ENCODE peak calls at places on chromosome X, in four cellular contexts. S, Y, J and C are unnamed samples.
A peak's percentile ranks its signal among the peaks of the same experiment; 100 is the strongest.

GRCh38 chrX:136910565-136911040 is 30.1 kb upstream of the RBMX start:
- DNase-seq in S (peak; percentile 2), Y (no peak), J (no peak), C (no peak)

GRCh38 chrX:20421275-20421674 is 154.6 kb upstream of the RPS6KA3 start:
- DNase-seq in S (no peak), Y (no peak), J (no peak), C (no peak)

GRCh38 chrX:111319451-111319850 is 49.2 kb upstream of the CAPN6 start:
- DNase-seq in S (no peak), Y (no peak), J (no peak), C (no peak)

GRCh38 chrX:46642145-46642544 is 68.6 kb downstream of the CHST7 start:
- DNase-seq in S (peak; percentile 34), Y (no peak), J (peak; percentile 12), C (no peak)

GRCh38 chrX:19513383-19513782 is 1.9 kb downstream of the MAP3K15 start:
- DNase-seq in S (peak; percentile 11), Y (no peak), J (peak; percentile 40), C (no peak)

GRCh38 chrX:153766871-153767673 is 3.0 kb downstream of the PLXNB3 start:
- DNase-seq in S (no peak), Y (no peak), J (no peak), C (no peak)

GRCh38 chrX:20263474-20263873 is 3.2 kb downstream of the RPS6KA3 start:
- DNase-seq in S (peak; percentile 70), Y (no peak), J (no peak), C (no peak)

GRCh38 chrX:14702145-14702544 is 170.7 kb downstream of the FANCB start:
- DNase-seq in S (no peak), Y (no peak), J (no peak), C (no peak)

GRCh38 chrX:31921236-31921635 is 849.4 kb upstream of the FTHL17 start:
- DNase-seq in S (no peak), Y (no peak), J (no peak), C (no peak)

GRCh38 chrX:143437439-143437838 is 79.8 kb downstream of the SPANXN3 start:
- DNase-seq in S (peak; percentile 60), Y (no peak), J (peak; percentile 45), C (no peak)

GRCh38 chrX:79556750-79557149 is 189.6 kb upstream of the ITM2A start:
- DNase-seq in S (no peak), Y (no peak), J (no peak), C (no peak)

DNA sequence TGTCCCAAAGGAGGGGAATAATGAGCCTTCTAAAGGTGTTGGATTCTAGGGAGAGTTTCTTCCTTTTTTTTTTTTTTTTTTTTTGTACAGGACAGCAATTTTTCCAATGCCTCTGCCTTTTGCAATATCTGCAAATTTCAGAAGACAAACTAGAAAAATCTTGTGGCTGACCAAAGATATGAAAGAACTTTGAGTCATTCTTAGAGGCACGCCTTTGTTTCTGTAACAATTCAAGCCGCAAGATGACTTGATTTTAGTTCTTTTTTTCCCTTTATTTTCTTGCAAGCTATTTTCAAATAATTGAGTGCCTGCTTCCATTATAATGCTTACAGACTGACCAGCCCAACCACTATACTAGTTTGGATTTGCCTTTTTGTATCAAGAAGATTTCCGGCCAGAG is 47.6 kb upstream of the UXT start:
- DNase-seq in S (no peak), Y (no peak), J (no peak), C (no peak)
- H3K4me3 ChIP-seq in S (no peak overlapping the region), Y (no peak overlapping the region), J (no peak overlapping the region), C (no peak overlapping the region)

GRCh38 chrX:133986008-133986683 is 752 bp upstream of the GPC3 start:
- DNase-seq in S (no peak), Y (no peak), J (no peak), C (no peak)
- H3K4me3 ChIP-seq in S (no peak overlapping the region), Y (peak overlapping the region; percentile 30), J (peak overlapping the region; percentile 66), C (peak overlapping the region; percentile 49)

GRCh38 chrX:72573158-72573511 is 492 bp upstream of the HDAC8 start:
- DNase-seq in S (no peak), Y (no peak), J (no peak), C (no peak)
- H3K4me3 ChIP-seq in S (peak overlapping the region; percentile 74), Y (peak overlapping the region; percentile 34), J (peak overlapping the region; percentile 86), C (peak overlapping the region; percentile 86)

DNA sequence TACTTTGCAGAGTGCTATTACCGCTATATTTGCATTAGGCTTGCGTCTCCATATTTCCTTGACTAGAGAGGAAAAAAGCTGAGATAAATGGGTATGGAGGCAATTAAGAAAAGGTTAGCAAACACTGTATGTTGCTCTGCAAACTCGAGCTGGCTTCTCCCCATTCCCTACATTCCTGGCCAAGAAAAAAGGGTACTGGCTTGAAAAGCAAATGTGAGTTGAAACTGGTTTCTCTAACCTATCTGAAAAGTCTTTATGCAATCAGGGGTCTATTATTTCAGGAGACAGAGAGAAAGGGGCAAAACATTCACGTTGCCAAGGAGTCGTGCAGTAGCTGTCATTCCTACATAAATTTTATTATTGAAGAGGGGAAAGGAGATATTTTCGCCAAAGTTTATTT is 2.1 kb downstream of the TMEM47 start:
- DNase-seq in S (no peak), Y (no peak), J (peak; percentile 47), C (no peak)
- H3K4me3 ChIP-seq in S (no peak overlapping the region), Y (peak overlapping the region; percentile 4), J (peak overlapping the region; percentile 95), C (peak overlapping the region; percentile 83)

GRCh38 chrX:2898861-2899512 is 30.2 kb downstream of the ARSD start:
- DNase-seq in S (peak; percentile 75), Y (no peak), J (no peak), C (no peak)
- H3K4me3 ChIP-seq in S (peak overlapping the region; percentile 57), Y (no peak overlapping the region), J (no peak overlapping the region), C (no peak overlapping the region)

DNA sequence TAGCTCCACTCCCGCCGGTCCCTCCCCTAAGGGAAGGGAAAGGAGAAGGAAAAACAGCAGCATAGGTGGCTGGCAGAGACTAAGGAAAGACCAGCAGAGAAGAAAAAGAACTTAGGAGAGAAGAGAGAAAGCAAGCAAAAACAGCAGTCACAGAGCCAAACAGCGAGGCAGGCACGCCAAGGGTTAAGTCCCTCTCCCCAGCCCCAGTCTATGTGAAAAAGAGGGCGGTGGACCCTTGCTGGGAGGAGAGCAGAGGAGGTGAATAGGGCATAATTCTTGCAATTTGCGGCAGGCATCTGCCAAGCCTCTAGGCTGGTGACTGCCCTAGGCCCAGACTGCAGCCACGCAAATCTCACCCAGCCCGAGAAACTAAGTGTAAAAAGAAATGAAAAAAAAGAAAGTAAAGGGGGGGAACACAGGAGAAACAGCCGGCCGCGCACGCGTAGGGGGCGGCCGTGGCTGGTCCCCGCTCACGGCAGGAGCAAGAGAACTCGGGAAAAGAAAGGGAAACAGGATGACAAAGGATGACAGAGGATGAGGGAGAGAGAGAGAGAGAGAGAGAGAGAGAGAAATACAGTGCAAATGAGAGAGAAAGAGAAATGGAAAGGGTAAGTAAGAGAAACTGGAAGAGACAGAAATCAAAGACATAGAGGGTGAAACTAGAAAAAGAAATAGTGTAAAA is 48.6 kb downstream of the MAGEA9 start:
- DNase-seq in S (no peak), Y (no peak), J (peak; percentile 77), C (no peak)
- H3K4me3 ChIP-seq in S (no peak overlapping the region), Y (no peak overlapping the region), J (peak overlapping the region; percentile 40), C (peak overlapping the region; percentile 65)

GRCh38 chrX:3351287-3351686 is 4.8 kb upstream of the MXRA5 start:
- DNase-seq in S (no peak), Y (no peak), J (no peak), C (no peak)

GRCh38 chrX:3348191-3348590 is 1.7 kb upstream of the MXRA5 start:
- DNase-seq in S (no peak), Y (no peak), J (no peak), C (no peak)

GRCh38 chrX:3345281-3346081 is 971 bp downstream of the MXRA5 start:
- DNase-seq in S (no peak), Y (no peak), J (peak; percentile 66), C (no peak)

GRCh38 chrX:3346436-3347329 is at the start of gene MXRA5:
- DNase-seq in S (no peak), Y (no peak), J (peak; percentile 74), C (no peak)
- H3K4me3 ChIP-seq in S (no peak within 1 kb of the TSS), Y (peak within 1 kb of the TSS; percentile 29), J (peak within 1 kb of the TSS; percentile 52), C (peak within 1 kb of the TSS; percentile 70)

DNA sequence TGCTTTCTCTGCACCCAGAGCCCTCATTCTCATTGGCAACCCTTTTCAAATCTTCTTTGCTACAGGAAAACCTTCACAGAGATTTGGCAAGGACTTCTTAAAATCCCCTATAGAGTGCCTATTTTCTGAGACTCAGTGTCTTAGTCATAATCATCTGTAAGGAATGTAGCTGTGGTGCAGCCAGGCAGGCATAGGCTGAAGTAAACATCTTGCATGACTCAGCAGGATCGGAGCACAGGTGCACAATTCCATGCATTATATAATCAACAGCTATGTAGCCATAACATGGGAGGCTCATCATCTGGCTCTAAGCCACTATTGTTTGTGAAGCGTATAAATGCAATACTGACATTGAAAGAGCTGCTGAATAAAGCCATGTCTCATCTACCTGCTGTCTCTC is 368.8 kb downstream of the MAGEE1 start:
- DNase-seq in S (peak; percentile 52), Y (no peak), J (no peak), C (no peak)
- H3K4me3 ChIP-seq in S (no peak overlapping the region), Y (no peak overlapping the region), J (no peak overlapping the region), C (no peak overlapping the region)

GRCh38 chrX:107675365-107675654 is 47.0 kb downstream of the PRPS1 start:
- DNase-seq in S (no peak), Y (no peak), J (no peak), C (no peak)

GRCh38 chrX:107673933-107674479 is 45.7 kb downstream of the PRPS1 start:
- DNase-seq in S (no peak), Y (peak; percentile 86), J (peak; percentile 33), C (peak; percentile 68)

GRCh38 chrX:107672955-107673378 is 44.7 kb downstream of the PRPS1 start:
- DNase-seq in S (peak; percentile 84), Y (peak; percentile 65), J (peak; percentile 81), C (no peak)

GRCh38 chrX:107674480-107675364 is 46.4 kb downstream of the PRPS1 start:
- DNase-seq in S (no peak), Y (peak; percentile 81), J (no peak), C (peak; percentile 19)

GRCh38 chrX:107673401-107673800 is 45.1 kb downstream of the PRPS1 start:
- DNase-seq in S (no peak), Y (no peak), J (no peak), C (no peak)
- H3K4me3 ChIP-seq in S (peak overlapping the region; percentile 12), Y (no peak overlapping the region), J (no peak overlapping the region), C (peak overlapping the region; percentile 25)